ENCODE peak calls at places on chromosomes 13 and 19, in six cellular contexts. I is body of pancreas, C is breast epithelium, V is heart left ventricle, E is GM12878, U is sigmoid colon. F is an unnamed sample.

GRCh38 chr19:38023245-38023644 is 116.2 kb downstream of the SIPA1L3 start:
- DNase-seq in V (no peak), U (no peak), C (no peak), E (no peak), I (no peak), F (no peak)

GRCh38 chr13:25224151-25224550 is 52.1 kb upstream of the AMER2 start:
- DNase-seq in I (no peak), C (no peak), E (no peak), V (no peak), U (no peak), F (no peak)

GRCh38 chr19:16326401-16327130 is 1.9 kb downstream of the KLF2 start:
- DNase-seq in I (no peak), V (peak; percentile 48), E (no peak), U (no peak), C (no peak), F (no peak)

GRCh38 chr13:20342326-20342725 is 110.2 kb upstream of the GJB6 start:
- DNase-seq in U (no peak), E (no peak), C (no peak), I (no peak), V (no peak), F (no peak)

GRCh38 chr19:6766357-6767080 is 716 bp downstream of the SH2D3A start:
- DNase-seq in I (no peak), V (no peak), E (no peak), U (no peak), C (no peak), F (no peak)

GRCh38 chr13:102680842-102681725 is 13.8 kb downstream of the METTL21C start:
- DNase-seq in C (no peak), E (no peak), I (no peak), U (no peak), V (no peak), F (no peak)

GRCh38 chr13:54591540-54591939 is 1562.9 kb downstream of the OLFM4 start:
- DNase-seq in U (no peak), E (no peak), V (no peak), I (no peak), C (no peak), F (no peak)

GRCh38 chr19:47790398-47790814 is 11.9 kb downstream of the SELENOW start:
- DNase-seq in U (peak; percentile 89), C (peak; percentile 47), I (peak; percentile 80), E (no peak), V (peak; percentile 87), F (peak; percentile 54)

GRCh38 chr19:55333870-55334269 is 5.8 kb upstream of the KMT5C start:
- DNase-seq in C (no peak), U (no peak), V (no peak), E (no peak), I (no peak), F (no peak)

GRCh38 chr19:57103573-57104277 is 16.1 kb upstream of the USP29 start:
- DNase-seq in V (peak; percentile 58), U (peak; percentile 76), I (peak; percentile 60), C (peak; percentile 44), E (peak; percentile 15), F (peak; percentile 16)

GRCh38 chr13:42754801-42755513 is 26.4 kb upstream of the FAM216B start:
- DNase-seq in U (no peak), C (no peak), I (no peak), E (no peak), V (no peak), F (no peak)

GRCh38 chr19:56294557-56294956 is 20.1 kb downstream of the ZSCAN5A start:
- DNase-seq in U (no peak), C (no peak), V (no peak), I (no peak), E (no peak), F (no peak)

GRCh38 chr19:533485-534058 is 2.0 kb downstream of the CDC34 start:
- DNase-seq in C (no peak), U (peak; percentile 67), E (no peak), V (no peak), I (no peak), F (no peak)

GRCh38 chr13:28611654-28612131 is 47.2 kb upstream of the POMP start:
- DNase-seq in U (no peak), E (no peak), V (no peak), C (no peak), I (no peak), F (no peak)

GRCh38 chr13:49649244-49649962 is 21.1 kb downstream of the ARL11 start:
- DNase-seq in I (no peak), U (no peak), V (no peak), C (no peak), E (no peak), F (no peak)

GRCh38 chr13:65985632-65986031 is 1244.5 kb downstream of the PCDH9 start:
- DNase-seq in E (no peak), I (no peak), V (no peak), U (no peak), C (no peak), F (no peak)

GRCh38 chr13:88144580-88144979 is 473.4 kb downstream of the SLITRK5 start:
- DNase-seq in E (no peak), V (no peak), C (no peak), I (no peak), U (no peak), F (no peak)

GRCh38 chr13:113411216-113412023 is 41.9 kb downstream of the ADPRHL1 start:
- DNase-seq in U (peak; percentile 87), V (peak; percentile 88), I (peak; percentile 46), E (no peak), C (peak; percentile 27), F (peak; percentile 99)

GRCh38 chr19:50720921-50721291 is 1.3 kb upstream of the SHANK1 start:
- DNase-seq in E (no peak), I (no peak), V (no peak), U (no peak), C (no peak), F (no peak)
- H3K27me3 ChIP-seq in E (peaks cover 13% of the 10 kb centered on the region), I (peaks cover 13% of the 10 kb centered on the region), V (peaks cover 47% of the 10 kb centered on the region), U (peaks cover 83% of the 10 kb centered on the region), C (peaks cover 7% of the 10 kb centered on the region), F (peaks cover 67% of the 10 kb centered on the region)

DNA sequence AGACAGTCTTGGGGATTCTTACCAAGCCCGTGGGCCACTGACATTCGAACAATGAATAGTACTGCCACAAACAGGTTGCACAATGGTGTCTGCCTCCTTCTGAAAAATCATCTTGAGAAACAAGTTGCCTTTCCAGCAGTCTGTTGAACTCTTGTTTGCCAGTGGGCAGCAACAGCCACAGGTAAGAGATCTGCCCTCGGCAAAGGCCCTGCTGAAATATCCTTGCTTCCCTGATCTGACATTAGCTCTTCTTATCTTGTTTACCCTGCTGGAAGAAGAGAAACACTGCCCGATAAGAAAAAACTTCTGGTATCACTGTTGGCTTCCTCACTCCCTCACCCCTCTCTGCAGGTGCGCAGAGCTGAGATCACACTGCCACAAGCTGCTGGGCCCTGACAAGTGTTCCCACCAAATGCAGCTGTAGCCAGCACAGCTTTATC is 2.0 kb downstream of the DOCK9 start:
- DNase-seq in U (no peak), V (no peak), I (no peak), E (no peak), C (no peak), F (no peak)
- TF ChIP-seq POLR2A in U (no peak), V (no peak), I (no peak), E (no peak), C (no peak), F (no peak)

DNA sequence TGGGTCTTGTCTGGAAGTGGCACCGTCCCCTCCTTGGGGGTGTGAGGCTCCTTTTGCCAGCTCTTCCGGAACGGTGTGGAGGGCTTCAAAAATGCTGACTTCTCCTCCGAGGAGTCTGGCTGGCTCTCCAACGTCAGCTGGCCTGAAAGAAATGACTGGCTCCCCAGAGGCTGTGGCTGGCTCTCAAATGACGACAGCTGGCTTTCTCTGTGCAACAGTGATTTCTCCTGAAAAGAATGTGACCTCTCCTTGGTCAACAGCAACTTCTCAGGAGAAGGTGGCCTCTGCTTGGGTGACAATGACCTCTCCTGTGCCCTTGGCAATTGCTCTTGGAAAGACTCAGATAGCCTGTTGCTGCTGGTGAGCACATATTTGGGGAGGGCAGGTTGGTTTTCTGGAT is 29.2 kb downstream of the ONECUT3 start:
- DNase-seq in V (no peak), E (no peak), U (no peak), I (no peak), C (no peak), F (no peak)
- H3K27me3 ChIP-seq in V (peaks cover 63% of the 10 kb centered on the region), E (no peaks in the 10 kb centered on the region), U (peaks cover 92% of the 10 kb centered on the region), I (peaks cover 12% of the 10 kb centered on the region), C (no peaks in the 10 kb centered on the region), F (peaks cover 46% of the 10 kb centered on the region)

DNA sequence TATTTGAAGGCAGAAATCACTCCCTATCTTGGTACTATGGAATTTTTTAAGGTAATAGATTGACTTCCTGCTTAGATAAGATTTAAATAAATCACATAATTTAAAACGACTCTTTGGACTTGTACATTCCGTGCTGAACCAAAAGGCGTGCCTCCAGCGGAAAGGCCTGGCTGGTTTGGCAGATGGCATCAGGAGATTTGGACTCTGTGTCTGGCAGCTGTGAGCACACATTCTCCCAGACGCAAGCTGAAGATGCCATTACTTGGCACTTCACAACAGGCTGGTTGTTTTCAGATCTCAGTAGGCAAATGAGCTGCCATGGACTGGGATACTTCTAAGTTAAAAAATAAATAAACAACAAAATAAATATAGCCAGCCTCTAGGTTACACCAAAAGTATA is 104.5 kb upstream of the SLC15A1 start:
- DNase-seq in V (no peak), U (no peak), E (no peak), C (peak; percentile 49), I (peak; percentile 20), F (peak; percentile 27)
- TF ChIP-seq POLR2A in V (no peak), U (no peak), E (no peak), C (no peak), I (no peak), F (no peak)

GRCh38 chr19:11420429-11420893 is 1.3 kb upstream of the RGL3 start:
- DNase-seq in E (no peak), V (peak; percentile 86), C (no peak), U (peak; percentile 80), I (peak; percentile 16), F (peak; percentile 32)
- H3K27me3 ChIP-seq in E (peaks cover 16% of the 10 kb centered on the region), V (peaks cover 55% of the 10 kb centered on the region), C (peaks cover 4% of the 10 kb centered on the region), U (peaks cover 82% of the 10 kb centered on the region), I (no peaks in the 10 kb centered on the region), F (peaks cover 60% of the 10 kb centered on the region)

F was measured in gastrocnemius medialis.